ENCODE peak calls at places on chromosomes 16 and 17, in seven cellular contexts. One of them, this sample, is unnamed.
A peak's percentile ranks its signal among the peaks of the same experiment; 100 is the strongest.

GRCh38 chr17:57988301-57989010 is 402 bp upstream of the VEZF1 start:
- DNase-seq in cardiac muscle cell: peak; percentile 75
- DNase-seq in astrocyte of the cerebellum: no peak
- DNase-seq in endothelial cell: no peak
- DNase-seq in Calu3: peak; percentile 55
- DNase-seq in fibroblast of lung: peak; percentile 68
- DNase-seq in lung: peak; percentile 71
- DNase-seq in this sample: peak; percentile 83

GRCh38 chr16:60979119-60979518 is 1057.1 kb downstream of the CDH8 start:
- DNase-seq in cardiac muscle cell: no peak
- DNase-seq in astrocyte of the cerebellum: no peak
- DNase-seq in endothelial cell: no peak
- DNase-seq in Calu3: no peak
- DNase-seq in fibroblast of lung: no peak
- DNase-seq in lung: no peak
- DNase-seq in this sample: peak; percentile 39

GRCh38 chr17:82386256-82386831 is 14.8 kb downstream of the UTS2R start:
- DNase-seq in cardiac muscle cell: no peak
- DNase-seq in astrocyte of the cerebellum: no peak
- DNase-seq in endothelial cell: no peak
- DNase-seq in Calu3: no peak
- DNase-seq in fibroblast of lung: peak; percentile 36
- DNase-seq in lung: no peak
- DNase-seq in this sample: no peak

GRCh38 chr17:62713096-62713870 is 85.8 kb downstream of the MRC2 start:
- DNase-seq in cardiac muscle cell: no peak
- DNase-seq in astrocyte of the cerebellum: no peak
- DNase-seq in endothelial cell: no peak
- DNase-seq in Calu3: no peak
- DNase-seq in fibroblast of lung: no peak
- DNase-seq in lung: no peak
- DNase-seq in this sample: no peak

GRCh38 chr16:67883872-67884261 is 818 bp upstream of the NRN1L start:
- DNase-seq in cardiac muscle cell: peak; percentile 59
- DNase-seq in astrocyte of the cerebellum: no peak
- DNase-seq in endothelial cell: peak; percentile 78
- DNase-seq in Calu3: peak; percentile 86
- DNase-seq in fibroblast of lung: peak; percentile 44
- DNase-seq in lung: peak; percentile 63
- DNase-seq in this sample: peak; percentile 81

GRCh38 chr17:74770498-74771318 is 5.4 kb downstream of the NAT9 start:
- DNase-seq in cardiac muscle cell: peak; percentile 45
- DNase-seq in astrocyte of the cerebellum: no peak
- DNase-seq in endothelial cell: peak; percentile 63
- DNase-seq in Calu3: peak; percentile 91
- DNase-seq in fibroblast of lung: peak; percentile 37
- DNase-seq in lung: peak; percentile 77
- DNase-seq in this sample: peak; percentile 89

GRCh38 chr17:74276051-74276476 is 2.0 kb downstream of the DNAI2 start:
- DNase-seq in cardiac muscle cell: peak; percentile 87
- DNase-seq in astrocyte of the cerebellum: no peak
- DNase-seq in endothelial cell: no peak
- DNase-seq in Calu3: no peak
- DNase-seq in fibroblast of lung: no peak
- DNase-seq in lung: no peak
- DNase-seq in this sample: no peak

GRCh38 chr16:21645261-21645721 is 7.1 kb downstream of the IGSF6 start:
- DNase-seq in cardiac muscle cell: peak; percentile 48
- DNase-seq in astrocyte of the cerebellum: peak; percentile 4
- DNase-seq in endothelial cell: no peak
- DNase-seq in Calu3: no peak
- DNase-seq in fibroblast of lung: peak; percentile 47
- DNase-seq in lung: no peak
- DNase-seq in this sample: no peak

GRCh38 chr16:27245276-27246231 is 23.0 kb downstream of the NSMCE1 start:
- DNase-seq in cardiac muscle cell: peak; percentile 85
- DNase-seq in astrocyte of the cerebellum: peak; percentile 98
- DNase-seq in endothelial cell: no peak
- DNase-seq in Calu3: no peak
- DNase-seq in fibroblast of lung: peak; percentile 96
- DNase-seq in lung: no peak
- DNase-seq in this sample: no peak

GRCh38 chr17:40553694-40554534 is 11.4 kb downstream of the CCR7 start:
- DNase-seq in cardiac muscle cell: peak; percentile 89
- DNase-seq in astrocyte of the cerebellum: no peak
- DNase-seq in endothelial cell: no peak
- DNase-seq in Calu3: no peak
- DNase-seq in fibroblast of lung: peak; percentile 40
- DNase-seq in lung: peak; percentile 57
- DNase-seq in this sample: no peak

GRCh38 chr17:40556198-40556661 is 9.0 kb downstream of the CCR7 start:
- DNase-seq in cardiac muscle cell: no peak
- DNase-seq in astrocyte of the cerebellum: no peak
- DNase-seq in endothelial cell: no peak
- DNase-seq in Calu3: no peak
- DNase-seq in fibroblast of lung: no peak
- DNase-seq in lung: no peak
- DNase-seq in this sample: no peak

GRCh38 chr17:40555296-40556190 is 9.7 kb downstream of the CCR7 start:
- DNase-seq in cardiac muscle cell: no peak
- DNase-seq in astrocyte of the cerebellum: no peak
- DNase-seq in endothelial cell: no peak
- DNase-seq in Calu3: no peak
- DNase-seq in fibroblast of lung: no peak
- DNase-seq in lung: no peak
- DNase-seq in this sample: no peak

GRCh38 chr17:40552806-40553693 is 12.2 kb downstream of the CCR7 start:
- DNase-seq in cardiac muscle cell: no peak
- DNase-seq in astrocyte of the cerebellum: no peak
- DNase-seq in endothelial cell: no peak
- DNase-seq in Calu3: no peak
- DNase-seq in fibroblast of lung: no peak
- DNase-seq in lung: peak; percentile 17
- DNase-seq in this sample: no peak

GRCh38 chr17:40554646-40555295 is 10.5 kb downstream of the CCR7 start:
- DNase-seq in cardiac muscle cell: no peak
- DNase-seq in astrocyte of the cerebellum: no peak
- DNase-seq in endothelial cell: no peak
- DNase-seq in Calu3: no peak
- DNase-seq in fibroblast of lung: no peak
- DNase-seq in lung: peak; percentile 25
- DNase-seq in this sample: no peak
- TF ChIP-seq CTCF in cardiac muscle cell: no peak
- TF ChIP-seq CTCF in astrocyte of the cerebellum: no peak
- TF ChIP-seq CTCF in endothelial cell: no peak
- TF ChIP-seq CTCF in Calu3: no peak
- TF ChIP-seq CTCF in fibroblast of lung: no peak
- TF ChIP-seq CTCF in lung: no peak
- TF ChIP-seq CTCF in this sample: no peak

DNA sequence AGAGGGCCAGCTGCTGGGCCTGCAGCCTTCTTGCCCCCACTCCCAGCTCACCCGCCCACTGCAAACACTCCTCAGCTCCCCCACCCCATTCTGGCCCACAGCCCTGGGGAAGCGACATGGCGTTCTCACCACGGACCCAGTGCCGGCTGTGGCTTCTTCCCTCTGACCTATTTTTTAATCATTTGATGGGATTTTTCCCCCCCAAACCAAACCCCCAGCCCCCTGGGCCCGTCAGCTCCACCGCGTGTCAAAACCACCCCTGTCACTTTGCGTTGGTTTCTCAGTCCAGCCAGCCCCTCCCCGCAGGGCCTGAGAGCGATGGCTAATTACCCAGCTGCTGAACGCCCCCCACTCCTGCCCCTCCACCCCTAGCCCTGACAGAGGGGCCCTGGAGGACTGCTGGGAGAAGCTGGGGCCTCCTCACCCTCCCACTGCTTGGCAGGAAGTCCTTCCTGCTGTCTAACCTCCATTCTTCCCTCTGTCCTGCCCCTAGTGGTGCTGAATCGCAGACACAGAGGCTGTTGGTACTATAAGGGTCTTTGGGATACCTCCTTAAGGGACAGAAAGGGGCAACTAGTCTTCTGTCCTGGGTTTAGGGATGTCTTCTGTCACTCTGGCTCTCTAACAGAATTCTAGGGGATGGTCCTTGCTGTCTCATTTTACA is 7.5 kb upstream of the TBX21 start:
- DNase-seq in cardiac muscle cell: no peak
- DNase-seq in astrocyte of the cerebellum: no peak
- DNase-seq in endothelial cell: no peak
- DNase-seq in Calu3: no peak
- DNase-seq in fibroblast of lung: no peak
- DNase-seq in lung: no peak
- DNase-seq in this sample: no peak
- TF ChIP-seq CTCF in cardiac muscle cell: no peak
- TF ChIP-seq CTCF in astrocyte of the cerebellum: no peak
- TF ChIP-seq CTCF in endothelial cell: no peak
- TF ChIP-seq CTCF in Calu3: no peak
- TF ChIP-seq CTCF in fibroblast of lung: no peak
- TF ChIP-seq CTCF in lung: no peak
- TF ChIP-seq CTCF in this sample: no peak

GRCh38 chr16:51545951-51546350 is 394.9 kb upstream of the SALL1 start:
- DNase-seq in cardiac muscle cell: no peak
- DNase-seq in astrocyte of the cerebellum: no peak
- DNase-seq in endothelial cell: no peak
- DNase-seq in Calu3: no peak
- DNase-seq in fibroblast of lung: no peak
- DNase-seq in lung: no peak
- DNase-seq in this sample: no peak
- TF ChIP-seq CTCF in cardiac muscle cell: no peak
- TF ChIP-seq CTCF in astrocyte of the cerebellum: no peak
- TF ChIP-seq CTCF in endothelial cell: no peak
- TF ChIP-seq CTCF in Calu3: no peak
- TF ChIP-seq CTCF in fibroblast of lung: no peak
- TF ChIP-seq CTCF in lung: no peak
- TF ChIP-seq CTCF in this sample: no peak

DNA sequence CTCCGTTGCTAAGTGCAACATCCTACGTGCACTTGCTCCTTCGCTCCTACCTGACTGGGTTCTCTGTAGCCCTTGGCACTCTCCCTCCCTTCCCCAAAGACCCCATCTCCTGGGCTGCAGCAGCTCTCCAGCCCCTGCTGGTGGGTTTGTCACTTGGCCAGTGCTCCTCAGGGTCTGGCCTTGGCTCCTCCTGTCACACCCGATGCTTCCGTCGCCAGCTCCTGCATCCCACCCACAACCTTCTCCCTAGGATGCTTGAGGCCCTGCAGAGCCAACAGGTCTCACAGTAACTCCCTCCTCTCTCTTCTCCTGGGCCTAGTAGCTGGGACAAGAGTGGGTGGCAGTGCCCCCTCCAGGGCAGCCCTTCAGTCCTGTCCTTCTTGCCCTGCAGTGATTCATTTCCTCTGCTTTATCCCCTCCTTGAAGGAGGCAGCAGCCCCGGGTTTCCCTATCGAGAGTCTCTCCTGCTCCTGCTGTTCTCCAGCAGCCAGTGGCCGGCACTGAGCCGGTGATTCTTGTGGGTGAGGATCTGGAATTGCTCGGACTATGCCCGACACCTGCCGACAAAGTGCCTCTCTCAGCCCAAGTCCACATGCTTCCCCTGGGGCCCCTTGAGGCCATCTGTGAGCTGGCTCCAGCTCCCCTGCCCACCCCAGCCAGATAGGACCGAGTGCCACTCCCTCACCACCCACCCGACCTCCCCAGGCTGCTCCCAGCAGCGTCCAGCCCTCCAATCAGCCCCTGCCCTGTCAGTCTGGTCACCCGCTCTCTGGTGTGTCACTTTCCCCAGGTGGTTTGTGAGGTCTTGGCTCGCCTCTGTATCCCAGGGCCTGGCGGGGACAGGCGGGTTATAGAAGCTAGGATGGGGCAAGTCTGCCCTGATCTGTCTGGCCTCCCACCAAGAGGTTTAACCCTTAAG is 3.8 kb downstream of the LITAFD start:
- DNase-seq in cardiac muscle cell: peak; percentile 37
- DNase-seq in astrocyte of the cerebellum: no peak
- DNase-seq in endothelial cell: no peak
- DNase-seq in Calu3: peak; percentile 36
- DNase-seq in fibroblast of lung: peak; percentile 37
- DNase-seq in lung: no peak
- DNase-seq in this sample: no peak
- TF ChIP-seq CTCF in cardiac muscle cell: peak; percentile 8
- TF ChIP-seq CTCF in astrocyte of the cerebellum: no peak
- TF ChIP-seq CTCF in endothelial cell: no peak
- TF ChIP-seq CTCF in Calu3: peak; percentile 20
- TF ChIP-seq CTCF in fibroblast of lung: peak; percentile 11
- TF ChIP-seq CTCF in lung: no peak
- TF ChIP-seq CTCF in this sample: no peak

GRCh38 chr17:76781056-76781982 is 43.4 kb downstream of the MFSD11 start:
- DNase-seq in cardiac muscle cell: no peak
- DNase-seq in astrocyte of the cerebellum: no peak
- DNase-seq in endothelial cell: no peak
- DNase-seq in Calu3: no peak
- DNase-seq in fibroblast of lung: no peak
- DNase-seq in lung: no peak
- DNase-seq in this sample: no peak
- TF ChIP-seq CTCF in cardiac muscle cell: no peak
- TF ChIP-seq CTCF in astrocyte of the cerebellum: no peak
- TF ChIP-seq CTCF in endothelial cell: no peak
- TF ChIP-seq CTCF in Calu3: no peak
- TF ChIP-seq CTCF in fibroblast of lung: no peak
- TF ChIP-seq CTCF in lung: no peak
- TF ChIP-seq CTCF in this sample: no peak

DNA sequence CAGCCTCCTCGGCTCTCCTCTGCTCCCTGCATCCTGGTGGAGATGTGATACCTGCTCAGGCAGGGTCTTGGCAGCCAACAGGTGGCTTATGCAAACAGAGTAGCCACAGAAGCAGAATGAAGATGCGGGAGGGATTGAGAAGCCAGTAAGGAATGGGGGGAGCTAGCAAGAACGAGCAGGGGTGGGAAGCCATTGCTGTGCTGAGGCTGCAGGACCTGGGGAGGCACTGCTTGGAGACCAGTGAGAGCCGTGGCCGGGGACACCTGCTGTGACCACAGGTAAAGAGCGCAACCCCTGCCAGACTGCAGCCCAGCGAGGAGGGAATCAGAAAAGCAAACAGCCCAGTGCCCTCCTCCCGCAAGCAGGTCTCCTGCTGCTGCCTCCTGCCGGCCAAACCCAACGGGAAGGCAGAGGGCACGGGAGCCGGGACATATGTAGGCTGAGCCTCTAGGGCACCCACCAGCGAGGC is 14.7 kb downstream of the AIPL1 start:
- DNase-seq in cardiac muscle cell: peak; percentile 17
- DNase-seq in astrocyte of the cerebellum: no peak
- DNase-seq in endothelial cell: peak; percentile 66
- DNase-seq in Calu3: peak; percentile 51
- DNase-seq in fibroblast of lung: no peak
- DNase-seq in lung: no peak
- DNase-seq in this sample: no peak
- TF ChIP-seq CTCF in cardiac muscle cell: peak; percentile 42
- TF ChIP-seq CTCF in astrocyte of the cerebellum: peak; percentile 41
- TF ChIP-seq CTCF in endothelial cell: peak; percentile 16
- TF ChIP-seq CTCF in Calu3: no peak
- TF ChIP-seq CTCF in fibroblast of lung: peak; percentile 32
- TF ChIP-seq CTCF in lung: no peak
- TF ChIP-seq CTCF in this sample: no peak

DNA sequence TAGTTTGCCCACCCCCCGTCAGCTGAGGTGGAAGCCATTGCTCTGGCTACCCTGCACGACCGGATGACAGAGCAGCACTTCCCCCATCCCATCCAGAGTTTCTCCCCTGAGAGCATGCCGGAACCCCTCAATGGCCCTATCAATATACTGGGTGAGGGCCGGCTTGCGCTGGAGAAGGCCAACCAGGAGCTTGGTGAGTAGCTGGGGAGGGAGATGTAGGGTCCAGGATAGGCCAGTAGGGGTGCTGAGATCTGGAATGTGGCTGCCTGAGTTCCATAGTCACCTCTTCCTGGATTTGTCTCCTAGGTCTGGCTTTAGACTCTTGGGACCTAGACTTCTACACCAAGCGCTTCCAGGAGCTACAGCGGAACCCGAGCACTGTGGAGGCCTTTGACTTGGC is 6.4 kb downstream of the PFAS start:
- DNase-seq in cardiac muscle cell: no peak
- DNase-seq in astrocyte of the cerebellum: no peak
- DNase-seq in endothelial cell: no peak
- DNase-seq in Calu3: no peak
- DNase-seq in fibroblast of lung: no peak
- DNase-seq in lung: no peak
- DNase-seq in this sample: no peak
- TF ChIP-seq CTCF in cardiac muscle cell: peak; percentile 14
- TF ChIP-seq CTCF in astrocyte of the cerebellum: peak; percentile 16
- TF ChIP-seq CTCF in endothelial cell: no peak
- TF ChIP-seq CTCF in Calu3: no peak
- TF ChIP-seq CTCF in fibroblast of lung: no peak
- TF ChIP-seq CTCF in lung: no peak
- TF ChIP-seq CTCF in this sample: no peak

This sample was measured in pancreas.